ENCODE peak calls at places on chromosomes 11 and 22, in five cellular contexts. N is Caco-2; D is CD8-positive, alpha-beta memory T cell; C is adrenal gland; U is mammary epithelial cell. Z is an unnamed sample. For H3K4me1, the result is how much of the 10 kb centered on the place peaks cover.

GRCh38 chr11:98136357-98136756 is 884.4 kb upstream of the CNTN5 start:
- DNase-seq in D (no peak), C (no peak), N (no peak), U (no peak), Z (no peak)

GRCh38 chr11:78810489-78811090 is 235.9 kb upstream of the NARS2 start:
- DNase-seq in N (no peak), C (no peak), U (no peak), D (no peak), Z (no peak)

GRCh38 chr22:17767236-17768065 is 6.8 kb downstream of the BID start:
- DNase-seq in U (peak), D (no peak), N (no peak), C (no peak), Z (no peak)

GRCh38 chr11:23846902-23847422 is 649.9 kb upstream of the LUZP2 start:
- DNase-seq in N (no peak), C (no peak), U (no peak), D (no peak), Z (no peak)

GRCh38 chr11:28566643-28567042 is 458.5 kb downstream of the METTL15 start:
- DNase-seq in D (no peak), C (peak), N (peak), U (peak), Z (peak)

GRCh38 chr11:94524293-94524692 is 12.0 kb downstream of the C11orf97 start:
- DNase-seq in U (peak), D (no peak), C (no peak), N (no peak), Z (no peak)

GRCh38 chr11:1123970-1124369 is 33.8 kb upstream of the MUC5AC start:
- DNase-seq in D (no peak), U (no peak), N (no peak), C (no peak), Z (no peak)

GRCh38 chr11:23201936-23202522 is 341.8 kb upstream of the CCDC179 start:
- DNase-seq in U (no peak), N (no peak), C (no peak), D (no peak), Z (no peak)

GRCh38 chr11:2540521-2541320 is 95.9 kb downstream of the KCNQ1 start:
- DNase-seq in C (peak), D (no peak), N (no peak), U (no peak), Z (no peak)

GRCh38 chr11:50037282-50037681 is 4.6 kb downstream of the OR4C45 start:
- DNase-seq in N (no peak), U (no peak), D (no peak), C (no peak), Z (no peak)

DNA sequence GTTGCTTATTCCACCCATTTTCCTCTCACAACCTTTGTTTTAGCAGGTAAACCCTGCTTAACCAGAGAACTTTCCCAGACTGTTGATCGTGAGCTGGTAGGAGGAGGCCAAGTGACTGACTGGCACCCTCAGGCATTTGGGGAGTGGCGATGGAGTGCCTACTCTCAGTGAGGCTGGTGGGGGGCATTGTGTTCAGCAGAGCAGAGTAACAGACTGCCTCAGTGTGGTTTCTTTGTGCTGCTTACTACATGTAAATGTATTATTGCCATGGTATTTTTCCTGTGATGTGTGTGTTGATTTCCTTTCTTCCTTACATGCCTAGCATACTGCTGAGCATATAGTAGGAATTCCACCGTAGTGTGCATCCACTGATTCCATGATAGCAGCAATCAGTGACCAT is 2.6 kb downstream of the MARK2 start:
- DNase-seq in N (no peak), D (no peak), C (no peak), U (peak), Z (no peak)
- H3K4me1 ChIP-seq in N (half or more), D (half or more), C (half or more), U (under half), Z (under half)

GRCh38 chr11:61955416-61956135 is 5.4 kb downstream of the BEST1 start:
- DNase-seq in D (no peak), U (no peak), N (no peak), C (peak), Z (no peak)
- H3K4me3 ChIP-seq in D (no peak), U (no peak), N (peak), C (no peak), Z (peak)

DNA sequence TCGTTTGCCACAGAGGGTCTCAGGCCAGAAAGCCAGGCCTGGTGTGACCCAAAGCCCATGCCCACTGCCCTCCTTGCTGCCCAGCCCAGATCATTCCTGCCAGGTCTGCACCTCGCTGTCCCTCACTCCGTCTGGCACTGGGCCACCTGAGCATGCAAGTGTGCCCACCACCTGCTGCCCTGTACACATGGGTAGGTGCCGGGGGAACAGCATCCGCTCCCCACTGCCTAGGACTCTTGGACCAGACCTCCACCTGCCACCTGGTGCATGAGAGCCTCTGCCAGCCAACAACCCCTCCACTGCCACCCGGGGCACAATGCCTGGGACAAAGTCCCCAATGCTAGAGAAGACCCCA is 12.5 kb downstream of the MGAT3 start:
- DNase-seq in U (no peak), D (no peak), C (no peak), N (no peak), Z (no peak)
- H3K4me1 ChIP-seq in U (under half), D (under half), C (under half), N (half or more), Z (under half)

GRCh38 chr22:37566329-37566837 is 6.1 kb downstream of the CDC42EP1 start:
- DNase-seq in U (no peak), N (no peak), D (peak), C (no peak), Z (no peak)
- H3K4me3 ChIP-seq in U (no peak), N (no peak), D (peak), C (no peak), Z (no peak)

GRCh38 chr22:39908121-39908520 is 7.2 kb downstream of the GRAP2 start:
- DNase-seq in D (no peak), N (no peak), C (no peak), U (no peak), Z (no peak)

GRCh38 chr22:39908737-39909136 is 7.9 kb downstream of the GRAP2 start:
- DNase-seq in U (peak), D (no peak), N (no peak), C (no peak), Z (no peak)

GRCh38 chr22:39913321-39913720 is 12.4 kb downstream of the GRAP2 start:
- DNase-seq in D (no peak), C (no peak), U (no peak), N (no peak), Z (no peak)

GRCh38 chr22:39913886-39914285 is 13.0 kb downstream of the GRAP2 start:
- DNase-seq in N (no peak), D (no peak), C (no peak), U (no peak), Z (no peak)

DNA sequence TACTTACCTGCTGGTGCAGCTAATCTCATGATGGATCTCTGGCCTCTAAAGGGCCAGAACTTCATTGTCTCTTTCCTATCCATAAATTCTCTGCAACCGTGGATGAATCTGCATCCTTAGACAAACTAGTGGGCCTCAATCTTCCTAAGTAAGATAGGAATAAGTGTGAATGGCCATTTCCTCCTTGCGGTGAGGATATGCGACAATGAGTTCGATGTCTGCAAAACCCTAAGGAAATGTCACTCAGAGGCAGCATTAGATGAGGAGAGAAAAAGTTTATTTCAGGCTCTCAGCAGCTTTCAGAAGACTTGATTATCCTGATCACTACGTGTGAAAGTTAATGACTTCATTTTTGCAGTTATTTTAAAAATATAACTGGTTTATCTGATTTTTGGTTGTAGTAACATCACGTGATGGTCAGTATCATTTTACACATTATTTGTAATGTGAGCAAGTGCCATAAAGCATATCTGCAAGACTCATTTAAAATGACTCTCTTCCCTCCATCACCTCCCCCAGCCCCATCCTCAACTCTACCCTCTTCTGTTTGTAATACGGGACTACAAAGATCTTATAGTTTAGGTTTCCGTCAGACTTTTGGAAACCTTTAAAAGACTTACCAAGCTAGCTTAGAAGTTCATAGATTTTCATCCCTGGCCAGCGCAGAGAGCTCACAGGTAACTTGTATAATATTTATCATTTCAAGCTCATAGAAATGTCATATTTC is 10.2 kb downstream of the GRAP2 start:
- DNase-seq in U (no peak), N (no peak), D (no peak), C (no peak), Z (no peak)
- H3K4me1 ChIP-seq in U (under half), N (under half), D (half or more), C (under half), Z (under half)

DNA sequence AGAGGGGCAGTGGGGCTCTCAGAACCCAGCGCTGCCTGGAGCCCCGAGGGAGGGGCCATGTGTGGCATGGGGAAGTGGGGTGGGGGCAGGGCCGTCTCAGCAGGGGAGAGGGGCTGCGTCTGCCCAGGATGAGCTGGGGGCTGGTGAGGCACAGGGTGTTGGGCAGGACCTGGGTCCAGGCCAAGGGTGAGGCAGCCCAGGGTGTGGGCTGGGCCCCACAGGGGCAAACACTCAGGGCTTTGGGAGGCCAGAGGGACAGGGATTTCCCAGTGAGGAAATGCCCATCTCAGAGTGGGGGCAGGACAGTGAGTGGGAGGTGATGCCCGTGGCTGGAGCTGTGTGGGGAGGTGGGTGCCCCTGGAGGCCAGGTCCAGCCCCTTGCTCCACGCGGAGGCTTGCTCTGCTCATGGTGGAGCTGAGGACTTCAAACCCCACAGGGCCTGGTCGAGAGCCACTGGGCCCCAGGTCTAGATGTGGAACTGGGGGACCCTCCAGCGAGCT is 5.4 kb downstream of the PLXNB2 start:
- DNase-seq in U (peak), C (no peak), D (no peak), N (no peak), Z (no peak)
- H3K4me3 ChIP-seq in U (no peak), C (no peak), D (no peak), N (no peak), Z (no peak)

GRCh38 chr22:30025187-30025586 is 55.1 kb upstream of the HORMAD2 start:
- DNase-seq in N (no peak), C (no peak), D (no peak), U (no peak), Z (no peak)
- H3K4me1 ChIP-seq in N (under half), C (under half), D (under half), U (under half), Z (under half)

GRCh38 chr22:49999901-50000586 is 12.5 kb downstream of the IL17REL start:
- DNase-seq in N (no peak), D (no peak), C (no peak), U (no peak), Z (no peak)
- H3K4me3 ChIP-seq in N (no peak), D (no peak), C (no peak), U (no peak), Z (peak)